ENCODE peak calls at places on chromosomes 13 and 19, in eight cellular contexts. S is left lung, X is cardiac muscle cell, F is SK-N-SH, M is mammary epithelial cell, U is choroid plexus epithelial cell, K is cardiac fibroblast, Y is GM12878. H is an unnamed sample.

GRCh38 chr19:850221-850978 is 1.7 kb upstream of the ELANE start:
- DNase-seq in S (peak; percentile 91), X (peak; percentile 100), F (peak; percentile 80), M (no peak), U (peak; percentile 90), K (peak; percentile 99), Y (no peak), H (peak; percentile 73)

GRCh38 chr19:46845959-46846459 is 4.6 kb downstream of the AP2S1 start:
- DNase-seq in S (no peak), X (no peak), F (no peak), M (no peak), U (no peak), K (no peak), Y (no peak), H (no peak)

GRCh38 chr19:3163230-3163886 is 15.2 kb upstream of the S1PR4 start:
- DNase-seq in S (peak; percentile 93), X (peak; percentile 68), F (peak; percentile 93), M (peak; percentile 25), U (peak; percentile 69), K (peak; percentile 67), Y (no peak), H (peak; percentile 91)

GRCh38 chr13:40371531-40372125 is 294.8 kb downstream of the FOXO1 start:
- DNase-seq in S (no peak), X (no peak), F (no peak), M (no peak), U (no peak), K (no peak), Y (no peak), H (peak; percentile 31)

GRCh38 chr13:48318014-48318713 is 14.6 kb downstream of the RB1 start:
- DNase-seq in S (peak; percentile 76), X (no peak), F (no peak), M (no peak), U (no peak), K (no peak), Y (no peak), H (no peak)

GRCh38 chr13:19089315-19089714 is 92.3 kb downstream of the TUBA3C start:
- DNase-seq in S (no peak), X (no peak), F (peak; percentile 39), M (no peak), U (no peak), K (no peak), Y (no peak), H (no peak)

GRCh38 chr13:79492313-79492798 is 11.4 kb downstream of the NDFIP2 start:
- DNase-seq in S (no peak), X (no peak), F (no peak), M (peak; percentile 32), U (peak; percentile 57), K (peak; percentile 14), Y (no peak), H (peak; percentile 59)

GRCh38 chr19:3233831-3234230 is 9.4 kb downstream of the CELF5 start:
- DNase-seq in S (no peak), X (no peak), F (no peak), M (no peak), U (no peak), K (no peak), Y (no peak), H (peak; percentile 61)

GRCh38 chr19:17555929-17556813 is 722 bp downstream of the COLGALT1 start:
- DNase-seq in S (peak; percentile 92), X (peak; percentile 81), F (peak; percentile 74), M (peak; percentile 30), U (peak; percentile 65), K (peak; percentile 81), Y (no peak), H (peak; percentile 82)

GRCh38 chr13:52845766-52846566 is 2.5 kb downstream of the PCDH8 start:
- DNase-seq in S (peak; percentile 81), X (peak; percentile 32), F (peak; percentile 88), M (no peak), U (peak; percentile 4), K (peak; percentile 3), Y (no peak), H (peak; percentile 93)

GRCh38 chr13:77325371-77325941 is 1.4 kb downstream of the MYCBP2 start:
- DNase-seq in S (no peak), X (peak; percentile 17), F (peak; percentile 6), M (peak; percentile 75), U (peak; percentile 27), K (peak; percentile 7), Y (no peak), H (no peak)

GRCh38 chr13:110925023-110925608 is 10.2 kb upstream of the ANKRD10 start:
- DNase-seq in S (no peak), X (peak; percentile 22), F (no peak), M (no peak), U (peak; percentile 26), K (no peak), Y (no peak), H (peak; percentile 74)

GRCh38 chr19:19602136-19602712 is 16.3 kb downstream of the PBX4 start:
- DNase-seq in S (peak; percentile 35), X (no peak), F (no peak), M (no peak), U (no peak), K (no peak), Y (no peak), H (no peak)

GRCh38 chr13:81395368-81395767 is 1054.4 kb upstream of the SPRY2 start:
- DNase-seq in S (no peak), X (peak; percentile 5), F (peak; percentile 67), M (no peak), U (peak; percentile 4), K (no peak), Y (no peak), H (peak; percentile 73)

GRCh38 chr13:41004875-41005693 is 14.0 kb downstream of the ELF1 start:
- DNase-seq in S (no peak), X (peak; percentile 35), F (no peak), M (no peak), U (peak; percentile 36), K (peak; percentile 25), Y (peak; percentile 79), H (no peak)

GRCh38 chr13:97122381-97122996 is 99.6 kb upstream of the MBNL2 start:
- DNase-seq in S (no peak), X (peak; percentile 78), F (no peak), M (peak; percentile 94), U (peak; percentile 80), K (peak; percentile 76), Y (no peak), H (no peak)

GRCh38 chr19:52191374-52191773 is 1.5 kb downstream of the PPP2R1A start:
- DNase-seq in S (no peak), X (no peak), F (no peak), M (no peak), U (no peak), K (no peak), Y (no peak), H (no peak)

GRCh38 chr19:7829561-7830271 is at the start of gene EVI5L:
- DNase-seq in S (peak; percentile 98), X (peak; percentile 100), F (peak; percentile 100), M (peak; percentile 100), U (peak; percentile 100), K (peak; percentile 100), Y (peak; percentile 100), H (peak; percentile 100)

GRCh38 chr19:1315470-1316166 is 29.9 kb downstream of the EFNA2 start:
- DNase-seq in S (peak; percentile 82), X (peak; percentile 64), F (peak; percentile 95), M (peak; percentile 39), U (peak; percentile 59), K (peak; percentile 59), Y (no peak), H (peak; percentile 86)

DNA sequence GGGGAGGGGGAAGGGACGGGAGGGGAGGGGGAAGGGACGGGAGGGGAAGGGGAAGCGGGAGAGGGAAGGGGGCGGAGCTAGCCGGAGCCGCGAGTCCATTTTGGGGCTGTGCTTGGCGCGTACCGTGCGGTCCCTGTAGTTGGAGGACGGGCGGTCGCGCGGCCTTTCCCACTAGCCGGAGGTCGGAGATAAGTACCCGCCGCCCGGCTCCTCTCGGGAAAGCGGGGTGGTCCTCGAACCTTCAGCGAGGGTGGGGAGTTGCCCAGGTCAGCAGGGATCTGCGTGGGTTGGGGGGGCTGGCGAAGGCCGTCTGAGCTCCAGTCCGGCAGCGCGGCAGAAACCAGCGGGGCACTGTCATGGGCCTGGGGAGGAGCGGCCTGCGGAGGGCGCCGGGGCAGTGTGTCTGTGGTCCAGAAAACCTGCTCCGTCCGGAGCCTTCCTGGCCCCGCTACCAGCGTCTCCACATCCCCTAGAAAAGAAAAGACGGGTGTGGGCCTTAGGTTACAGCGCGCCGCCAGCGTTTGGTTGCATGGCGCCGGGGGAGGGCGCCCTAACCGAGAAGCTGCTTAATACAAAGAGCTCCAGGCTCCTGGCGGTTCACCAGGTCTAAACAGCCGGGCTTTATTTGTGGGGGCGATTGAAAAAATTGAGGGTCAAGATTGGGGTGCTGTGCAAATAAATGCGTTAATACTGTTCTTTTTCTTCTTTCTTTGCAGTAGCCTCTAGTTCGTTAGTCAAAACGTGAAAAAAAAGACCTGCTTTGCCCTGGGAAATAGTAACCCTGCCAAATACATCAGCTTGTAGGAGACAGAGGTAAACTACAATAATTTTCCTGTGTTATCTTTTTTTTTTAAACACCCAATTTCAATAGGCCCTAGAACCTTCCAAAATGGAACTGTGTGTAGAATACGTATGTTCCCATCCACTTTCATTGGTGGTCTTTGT is at the start of gene TRIM13:
- DNase-seq in S (peak; percentile 95), X (peak; percentile 94), F (peak; percentile 72), M (peak; percentile 79), U (peak; percentile 95), K (peak; percentile 95), Y (peak; percentile 48), H (peak; percentile 94)
- H3K4me3 ChIP-seq in S (peak within 1 kb of the TSS; percentile 76), X (peak within 1 kb of the TSS; percentile 91), F (peak within 1 kb of the TSS; percentile 94), M (peak within 1 kb of the TSS; percentile 69), U (peak within 1 kb of the TSS; percentile 88), K (peak within 1 kb of the TSS; percentile 87), Y (peak within 1 kb of the TSS; percentile 92), H (peak within 1 kb of the TSS; percentile 98)

DNA sequence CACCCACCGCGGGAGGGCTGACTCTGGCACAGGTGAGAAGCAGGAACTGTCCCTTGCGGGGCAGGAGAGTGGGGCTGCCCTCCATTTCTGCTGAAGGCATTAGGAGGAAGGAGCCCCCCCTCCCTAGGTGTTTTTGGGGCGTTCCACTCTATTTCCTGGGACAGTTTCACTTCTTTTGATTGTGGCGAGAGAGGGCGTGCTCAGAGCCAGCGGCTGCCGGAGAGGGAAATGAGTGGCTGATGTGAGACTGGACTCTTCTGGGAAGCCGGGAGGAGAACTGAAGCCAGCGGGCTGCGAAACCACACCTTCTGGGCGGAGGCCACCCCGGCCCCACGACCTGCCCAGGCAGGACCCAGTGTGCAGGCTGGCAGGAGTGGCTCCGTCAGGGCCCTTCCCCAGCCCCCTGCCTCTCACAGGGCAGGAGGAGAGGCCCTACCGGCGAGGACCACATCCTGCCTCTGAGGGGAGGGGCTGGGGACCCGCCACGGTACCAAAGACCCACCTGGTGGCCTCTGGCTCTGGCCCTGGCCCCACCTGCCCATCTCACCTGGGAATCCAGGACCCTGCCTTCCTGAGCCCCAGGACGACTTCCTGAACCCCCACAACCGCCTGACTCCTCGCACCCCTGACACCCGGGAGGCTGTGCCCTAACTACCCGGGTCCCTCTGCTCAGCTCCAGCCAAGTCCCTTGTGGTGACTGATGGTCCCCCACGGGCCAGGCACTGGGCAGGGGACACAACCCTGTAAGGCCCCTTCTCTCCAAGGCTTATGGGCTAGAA is 25.9 kb downstream of the MPND start:
- DNase-seq in S (peak; percentile 92), X (no peak), F (no peak), M (peak; percentile 94), U (no peak), K (no peak), Y (peak; percentile 90), H (peak; percentile 86)
- H3K4me3 ChIP-seq in S (peak overlapping the region; percentile 31), X (no peak overlapping the region), F (no peak overlapping the region), M (peak overlapping the region; percentile 10), U (no peak overlapping the region), K (no peak overlapping the region), Y (peak overlapping the region; percentile 71), H (no peak overlapping the region)

GRCh38 chr19:21434967-21435544 is 38.1 kb downstream of the ZNF493 start:
- DNase-seq in S (no peak), X (no peak), F (peak; percentile 34), M (no peak), U (no peak), K (no peak), Y (no peak), H (no peak)
- H3K4me3 ChIP-seq in S (no peak overlapping the region), X (no peak overlapping the region), F (no peak overlapping the region), M (no peak overlapping the region), U (no peak overlapping the region), K (no peak overlapping the region), Y (no peak overlapping the region), H (no peak overlapping the region)

GRCh38 chr13:109781384-109782065 is 4.9 kb downstream of the IRS2 start:
- DNase-seq in S (peak; percentile 72), X (no peak), F (peak; percentile 32), M (peak; percentile 56), U (no peak), K (peak; percentile 37), Y (no peak), H (no peak)
- H3K4me3 ChIP-seq in S (peak overlapping the region; percentile 35), X (no peak overlapping the region), F (peak overlapping the region; percentile 73), M (peak overlapping the region; percentile 56), U (peak overlapping the region; percentile 69), K (peak overlapping the region; percentile 57), Y (no peak overlapping the region), H (peak overlapping the region; percentile 73)